ENCODE peak calls at places on chromosomes 3 and 15, in eight cellular contexts. G is thoracic aorta; N is neural progenitor cell; L is CD8-positive, alpha-beta memory T cell; D is WERI-Rb-1; V is OCI-LY7; P is CD4-positive, CD25-positive, alpha-beta regulatory T cell; O is cardiac muscle cell. R is an unnamed sample.

GRCh38 chr15:70632981-70633380 is 130.4 kb downstream of the UACA start:
- DNase-seq in G (no peak), N (peak; percentile 79), L (no peak), D (no peak), V (no peak), P (no peak), O (no peak), R (no peak)

GRCh38 chr3:31432897-31433678 is 99.6 kb upstream of the STT3B start:
- DNase-seq in G (no peak), N (no peak), L (no peak), D (no peak), V (no peak), P (no peak), O (no peak), R (no peak)

GRCh38 chr3:190205739-190206138 is 85.0 kb upstream of the P3H2 start:
- DNase-seq in G (no peak), N (no peak), L (no peak), D (no peak), V (no peak), P (no peak), O (no peak), R (no peak)

GRCh38 chr15:71538922-71539321 is 271.4 kb upstream of the NR2E3 start:
- DNase-seq in G (no peak), N (peak; percentile 33), L (no peak), D (no peak), V (no peak), P (no peak), O (no peak), R (no peak)

GRCh38 chr15:100340721-100341661 is 784 bp downstream of the ADAMTS17 start:
- DNase-seq in G (no peak), N (peak; percentile 52), L (peak; percentile 31), D (no peak), V (no peak), P (no peak), O (no peak), R (no peak)

GRCh38 chr3:141659821-141660597 is 78.1 kb upstream of the RNF7 start:
- DNase-seq in G (peak; percentile 9), N (peak; percentile 78), L (no peak), D (peak; percentile 75), V (no peak), P (no peak), O (peak; percentile 83), R (no peak)

GRCh38 chr3:142958707-142959106 is 4.8 kb downstream of the PAQR9 start:
- DNase-seq in G (no peak), N (no peak), L (no peak), D (no peak), V (no peak), P (no peak), O (no peak), R (no peak)

GRCh38 chr3:168973206-168973605 is 690.3 kb downstream of the MECOM start:
- DNase-seq in G (no peak), N (no peak), L (no peak), D (no peak), V (no peak), P (no peak), O (no peak), R (no peak)

GRCh38 chr3:31291818-31292217 is 240.9 kb upstream of the STT3B start:
- DNase-seq in G (no peak), N (no peak), L (no peak), D (no peak), V (no peak), P (no peak), O (no peak), R (no peak)

GRCh38 chr3:153246805-153247204 is 84.8 kb downstream of the RAP2B start:
- DNase-seq in G (no peak), N (no peak), L (no peak), D (no peak), V (no peak), P (no peak), O (no peak), R (no peak)

GRCh38 chr15:41914406-41914805 is 20.6 kb upstream of the SPTBN5 start:
- DNase-seq in G (no peak), N (no peak), L (no peak), D (no peak), V (no peak), P (no peak), O (peak; percentile 91), R (no peak)

GRCh38 chr3:169998668-169999131 is 32.1 kb downstream of the SEC62 start:
- DNase-seq in G (no peak), N (no peak), L (no peak), D (no peak), V (peak; percentile 25), P (no peak), O (no peak), R (no peak)

GRCh38 chr3:126872701-126873100 is 110.2 kb upstream of the PLXNA1 start:
- DNase-seq in G (no peak), N (no peak), L (no peak), D (no peak), V (no peak), P (no peak), O (no peak), R (no peak)

GRCh38 chr15:34109775-34110663 is 8.1 kb downstream of the PGBD4 start:
- DNase-seq in G (no peak), N (peak; percentile 32), L (no peak), D (peak; percentile 25), V (peak; percentile 49), P (peak; percentile 22), O (peak; percentile 40), R (no peak)

GRCh38 chr3:14460342-14461005 is 58.1 kb downstream of the SLC6A6 start:
- DNase-seq in G (no peak), N (no peak), L (no peak), D (no peak), V (no peak), P (no peak), O (no peak), R (no peak)

GRCh38 chr3:99172736-99173657 is 271.5 kb upstream of the DCBLD2 start:
- DNase-seq in G (peak; percentile 23), N (peak; percentile 81), L (no peak), D (peak; percentile 61), V (peak; percentile 80), P (peak; percentile 1), O (peak; percentile 70), R (no peak)

GRCh38 chr3:31634485-31634884 is 101.8 kb downstream of the STT3B start:
- DNase-seq in G (no peak), N (no peak), L (no peak), D (no peak), V (no peak), P (no peak), O (no peak), R (no peak)

GRCh38 chr15:54582863-54583643 is 604.8 kb downstream of the UNC13C start:
- DNase-seq in G (no peak), N (no peak), L (no peak), D (no peak), V (no peak), P (no peak), O (no peak), R (no peak)

GRCh38 chr15:77625376-77625775 is 7.3 kb downstream of the LINGO1 start:
- DNase-seq in G (no peak), N (no peak), L (no peak), D (no peak), V (no peak), P (no peak), O (no peak), R (no peak)

DNA sequence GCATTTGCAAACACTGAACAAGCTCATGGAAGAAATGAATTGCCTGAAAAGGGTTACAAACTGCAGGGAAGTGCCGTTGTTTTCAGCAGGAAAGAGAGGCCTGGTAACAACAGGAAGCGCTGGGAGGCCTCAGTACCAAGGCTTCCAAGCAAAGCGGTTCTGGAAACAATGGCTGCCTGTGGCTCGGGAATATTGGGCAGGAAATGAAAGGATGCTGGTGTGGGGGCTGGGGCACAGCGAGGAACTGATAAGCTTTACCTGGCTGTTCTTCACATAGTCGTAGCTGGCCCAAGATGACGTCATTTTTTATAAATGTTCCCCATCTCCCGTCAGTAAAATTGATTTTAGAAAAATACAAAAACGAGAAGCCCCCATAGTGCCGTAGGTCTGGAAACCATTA is 55.9 kb downstream of the ARHGAP31 start:
- DNase-seq in G (no peak), N (peak; percentile 87), L (no peak), D (no peak), V (no peak), P (no peak), O (no peak), R (no peak)
- H3K27ac ChIP-seq in G (no peak overlapping the region), N (peak overlapping the region; percentile 100), L (no peak overlapping the region), D (no peak overlapping the region), V (no peak overlapping the region), P (no peak overlapping the region), O (peak overlapping the region; percentile 64), R (no peak overlapping the region)

GRCh38 chr15:82043726-82044372 is 2.0 kb downstream of the MEX3B start:
- DNase-seq in G (no peak), N (peak; percentile 54), L (no peak), D (no peak), V (no peak), P (no peak), O (no peak), R (no peak)
- H3K4me3 ChIP-seq in G (peak overlapping the region; percentile 96), N (peak overlapping the region; percentile 90), L (peak overlapping the region; percentile 50), D (peak overlapping the region; percentile 98), V (no peak overlapping the region), P (no peak overlapping the region), O (peak overlapping the region; percentile 88), R (peak overlapping the region; percentile 61)

DNA sequence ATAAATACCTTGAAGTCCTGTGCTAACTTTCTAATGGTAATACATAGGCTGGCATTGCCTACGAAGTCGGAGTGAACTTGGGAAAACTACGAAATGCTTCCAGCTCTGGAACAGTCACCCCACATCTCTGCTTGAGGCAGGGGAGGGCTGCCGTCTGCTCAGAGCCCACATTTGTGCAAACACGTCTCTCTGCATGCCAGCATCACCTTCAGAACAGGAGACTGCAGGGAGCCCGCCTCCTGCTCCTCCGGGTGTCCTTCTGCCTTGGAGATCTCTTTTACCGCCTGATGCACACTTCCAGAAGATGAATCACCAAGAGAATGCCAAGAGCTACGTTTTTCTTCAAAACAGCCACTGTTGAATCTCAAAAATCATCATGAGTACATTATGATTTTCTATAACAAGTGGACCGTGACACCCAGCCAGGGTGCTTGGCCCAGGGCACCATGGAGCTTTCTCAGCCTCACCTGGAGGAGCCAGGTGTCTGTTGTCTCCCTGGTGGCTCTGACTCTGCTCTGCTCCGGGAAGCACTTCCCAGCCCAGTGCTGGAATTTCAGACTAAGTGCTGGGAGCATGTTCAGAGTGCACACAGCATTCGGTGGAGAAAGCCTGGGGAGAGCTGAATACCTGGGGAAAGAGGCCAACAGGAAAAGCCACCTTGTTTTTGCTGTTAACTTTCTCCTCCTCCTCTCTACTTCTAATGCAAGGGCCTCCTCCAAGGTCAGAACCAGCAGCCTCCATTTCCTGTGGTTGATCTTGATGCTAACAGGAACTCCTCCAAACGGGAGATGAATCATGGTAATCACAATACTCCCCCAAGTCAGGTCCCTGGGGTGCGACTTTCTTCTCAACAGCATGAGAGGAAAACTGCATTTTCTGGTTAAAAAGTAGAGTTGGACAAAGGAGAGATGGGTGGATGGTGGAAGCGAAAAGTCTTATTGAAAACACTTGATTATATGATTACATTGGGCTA is 467.7 kb downstream of the GABRG3 start:
- DNase-seq in G (no peak), N (no peak), L (no peak), D (no peak), V (no peak), P (no peak), O (no peak), R (no peak)
- H3K9me3 ChIP-seq in G (no peaks in the 10 kb centered on the region), N (no peaks in the 10 kb centered on the region), L (no peaks in the 10 kb centered on the region), D (no peaks in the 10 kb centered on the region), V (no peaks in the 10 kb centered on the region), P (peaks cover 2% of the 10 kb centered on the region), O (no peaks in the 10 kb centered on the region), R (no peaks in the 10 kb centered on the region)

DNA sequence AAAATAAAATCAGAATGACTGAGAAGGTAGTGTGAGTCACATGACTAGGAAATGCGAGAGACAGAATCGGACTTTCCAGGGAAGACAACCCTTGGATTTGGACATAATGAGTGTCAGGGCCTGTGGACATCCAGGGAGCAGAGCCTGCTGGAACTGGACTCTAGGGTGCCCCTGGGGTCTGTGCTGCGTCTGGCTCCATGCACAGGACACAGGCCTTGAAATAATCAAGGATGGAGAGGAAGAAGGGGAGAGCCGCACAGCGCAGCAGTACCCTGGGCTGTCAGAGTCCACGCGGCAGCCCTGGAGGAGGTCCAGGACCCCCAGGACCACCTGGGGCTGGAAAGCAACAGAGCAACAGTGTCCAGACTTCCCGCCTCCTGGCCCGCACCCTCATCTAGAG is 173.7 kb downstream of the PDE8A start:
- DNase-seq in G (no peak), N (no peak), L (no peak), D (no peak), V (no peak), P (no peak), O (no peak), R (no peak)
- H3K27ac ChIP-seq in G (no peak overlapping the region), N (no peak overlapping the region), L (no peak overlapping the region), D (no peak overlapping the region), V (no peak overlapping the region), P (no peak overlapping the region), O (no peak overlapping the region), R (no peak overlapping the region)

R was measured in CD8-positive, alpha-beta T cell.